ENCODE peak calls at places on chromosomes 7 and 10, in four cellular contexts. One of them, this sample, is unnamed.
A peak's percentile ranks its signal among the peaks of the same experiment; 100 is the strongest.

GRCh38 chr7:68938151-68938550 is 660.1 kb upstream of the AUTS2 start:
- DNase-seq in H1: no peak
- DNase-seq in mesendoderm: no peak
- DNase-seq in IMR-90: no peak
- DNase-seq in this sample: no peak

GRCh38 chr10:60200012-60200681 is 189.5 kb downstream of the ANK3 start:
- DNase-seq in mesendoderm: no peak
- DNase-seq in IMR-90: no peak
- DNase-seq in H1: no peak
- DNase-seq in this sample: no peak

GRCh38 chr10:118447478-118447877 is 105.4 kb upstream of the FAM204A start:
- DNase-seq in H1: no peak
- DNase-seq in IMR-90: no peak
- DNase-seq in mesendoderm: no peak
- DNase-seq in this sample: no peak

GRCh38 chr10:71963756-71964668 is at the start of gene CHST3:
- DNase-seq in H1: no peak
- DNase-seq in mesendoderm: peak; percentile 70
- DNase-seq in IMR-90: peak; percentile 56
- DNase-seq in this sample: peak; percentile 55

GRCh38 chr10:69567920-69568319 is 5.3 kb downstream of the NEUROG3 start:
- DNase-seq in mesendoderm: peak; percentile 71
- DNase-seq in H1: no peak
- DNase-seq in IMR-90: peak; percentile 51
- DNase-seq in this sample: peak; percentile 83

GRCh38 chr10:37535459-37536246 is 321.8 kb downstream of the ZNF248 start:
- DNase-seq in H1: no peak
- DNase-seq in IMR-90: no peak
- DNase-seq in mesendoderm: peak; percentile 44
- DNase-seq in this sample: no peak

GRCh38 chr10:102120142-102120986 is at the start of gene LDB1:
- DNase-seq in mesendoderm: peak; percentile 92
- DNase-seq in IMR-90: peak; percentile 77
- DNase-seq in H1: no peak
- DNase-seq in this sample: peak; percentile 81

GRCh38 chr7:116341222-116341907 is 131.0 kb downstream of the TES start:
- DNase-seq in H1: no peak
- DNase-seq in mesendoderm: peak; percentile 37
- DNase-seq in IMR-90: no peak
- DNase-seq in this sample: no peak

GRCh38 chr7:136509466-136509865 is 359.0 kb upstream of the CHRM2 start:
- DNase-seq in H1: no peak
- DNase-seq in IMR-90: no peak
- DNase-seq in mesendoderm: no peak
- DNase-seq in this sample: no peak

GRCh38 chr7:155213385-155213784 is 84.3 kb upstream of the INSIG1 start:
- DNase-seq in H1: no peak
- DNase-seq in IMR-90: peak; percentile 75
- DNase-seq in mesendoderm: no peak
- DNase-seq in this sample: no peak

GRCh38 chr7:124645704-124646103 is 119.9 kb downstream of the GPR37 start:
- DNase-seq in IMR-90: no peak
- DNase-seq in H1: no peak
- DNase-seq in mesendoderm: no peak
- DNase-seq in this sample: no peak

GRCh38 chr7:92874567-92874966 is 38.2 kb upstream of the CDK6 start:
- DNase-seq in IMR-90: peak; percentile 34
- DNase-seq in H1: no peak
- DNase-seq in mesendoderm: no peak
- DNase-seq in this sample: no peak

GRCh38 chr7:32532716-32533115 is 37.4 kb downstream of the AVL9 start:
- DNase-seq in IMR-90: no peak
- DNase-seq in mesendoderm: no peak
- DNase-seq in H1: no peak
- DNase-seq in this sample: no peak

DNA sequence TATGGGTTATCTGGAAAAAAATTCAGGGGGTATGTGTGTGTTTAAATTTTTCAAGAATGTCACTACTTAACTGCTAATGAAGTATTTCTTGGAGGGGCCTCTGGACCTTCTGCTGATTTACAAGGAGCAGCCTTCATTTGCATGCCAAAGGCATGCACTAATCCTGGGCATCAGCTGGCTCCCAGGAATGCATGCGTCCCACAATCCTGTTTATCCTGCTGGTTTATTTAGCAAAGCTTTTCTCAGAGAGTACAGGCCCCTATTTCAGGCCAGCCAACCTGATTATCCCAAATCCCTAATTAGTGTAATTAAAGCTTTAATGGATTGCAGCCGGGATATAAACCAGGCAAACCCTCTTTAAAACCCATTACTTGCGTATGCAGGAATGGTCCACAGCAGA is 170.4 kb downstream of the TAX1BP1 start:
- DNase-seq in IMR-90: peak; percentile 44
- DNase-seq in H1: peak; percentile 61
- DNase-seq in mesendoderm: peak; percentile 89
- DNase-seq in this sample: peak; percentile 76
- H2AK5ac ChIP-seq in IMR-90: no peak overlapping the region
- H2AK5ac ChIP-seq in H1: no peak overlapping the region
- H2AK5ac ChIP-seq in mesendoderm: no peak overlapping the region
- H2AK5ac ChIP-seq in this sample: no peak overlapping the region

DNA sequence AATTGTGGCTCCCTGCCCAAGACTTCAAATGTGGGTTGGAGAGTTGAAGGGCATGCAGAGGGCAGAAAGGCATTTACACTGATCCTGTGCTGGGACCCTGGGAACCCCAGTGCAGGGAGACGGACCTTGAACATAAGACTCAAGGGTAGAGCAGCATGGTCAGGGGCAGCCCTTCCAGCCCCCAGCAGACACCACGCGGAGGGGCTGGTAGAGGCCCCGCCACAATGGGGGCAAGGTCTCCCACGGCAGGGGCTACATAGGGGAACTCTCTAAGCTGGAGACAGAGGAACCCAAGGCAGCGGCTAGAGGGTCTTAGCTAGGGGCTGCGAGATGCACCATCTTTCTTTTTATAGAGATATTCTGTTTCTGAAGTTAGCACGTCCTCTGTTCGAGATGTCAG is 45.2 kb upstream of the EBF3 start:
- DNase-seq in IMR-90: no peak
- DNase-seq in mesendoderm: no peak
- DNase-seq in H1: no peak
- DNase-seq in this sample: no peak
- H3K18ac ChIP-seq in IMR-90: no peak overlapping the region
- H3K18ac ChIP-seq in mesendoderm: no peak overlapping the region
- H3K18ac ChIP-seq in H1: no peak overlapping the region
- H3K18ac ChIP-seq in this sample: no peak overlapping the region

GRCh38 chr10:110218627-110219026 is 11.2 kb downstream of the MXI1 start:
- DNase-seq in IMR-90: no peak
- DNase-seq in H1: no peak
- DNase-seq in mesendoderm: no peak
- DNase-seq in this sample: no peak
- H3K56ac ChIP-seq in IMR-90: no peak overlapping the region
- H3K56ac ChIP-seq in H1: no peak overlapping the region
- H3K56ac ChIP-seq in mesendoderm: no peak overlapping the region
- H3K56ac ChIP-seq in this sample: no peak overlapping the region

DNA sequence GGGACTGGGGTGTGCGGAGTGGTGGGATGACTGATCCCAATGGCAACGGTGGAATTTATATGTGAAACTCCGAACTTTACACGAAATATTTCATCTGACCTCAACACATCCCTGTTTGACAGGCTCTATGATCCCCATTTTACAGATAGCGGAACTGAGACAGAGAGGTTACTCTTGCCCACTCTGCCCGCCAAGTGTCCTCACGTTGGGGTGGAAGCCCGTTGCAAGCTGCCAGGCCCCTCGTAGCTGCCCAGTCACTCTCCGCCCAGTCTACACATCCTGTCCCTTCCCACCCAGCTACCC is 397 bp upstream of the NFE2L3 start:
- DNase-seq in mesendoderm: no peak
- DNase-seq in IMR-90: no peak
- DNase-seq in H1: no peak
- DNase-seq in this sample: no peak
- H2AK5ac ChIP-seq in mesendoderm: no peak overlapping the region
- H2AK5ac ChIP-seq in IMR-90: peak overlapping the region; percentile 61
- H2AK5ac ChIP-seq in H1: peak overlapping the region; percentile 58
- H2AK5ac ChIP-seq in this sample: no peak overlapping the region

GRCh38 chr7:75813084-75813483 is 522 bp downstream of the CCL24 start:
- DNase-seq in mesendoderm: no peak
- DNase-seq in H1: no peak
- DNase-seq in IMR-90: peak; percentile 58
- DNase-seq in this sample: no peak
- H3K18ac ChIP-seq in mesendoderm: no peak overlapping the region
- H3K18ac ChIP-seq in H1: no peak overlapping the region
- H3K18ac ChIP-seq in IMR-90: no peak overlapping the region
- H3K18ac ChIP-seq in this sample: no peak overlapping the region